ENCODE peak calls at places on chromosomes 2 and 18, in six cellular contexts. X, N, M, E, U and R are unnamed samples.

GRCh38 chr2:199057936-199058335 is 399.8 kb downstream of the SATB2 start:
- DNase-seq in X (peak; percentile 64), U (no peak), E (no peak), M (no peak), N (no peak), R (no peak)

GRCh38 chr18:55856191-55856590 is 268.2 kb upstream of the TCF4 start:
- DNase-seq in U (no peak), M (peak; percentile 73), X (peak; percentile 100), N (no peak), E (no peak), R (peak; percentile 61)

GRCh38 chr2:35220471-35220870 is 1135.1 kb upstream of the CRIM1 start:
- DNase-seq in E (no peak), X (peak; percentile 20), N (no peak), M (no peak), U (no peak), R (no peak)

GRCh38 chr18:36481201-36481657 is 183.7 kb downstream of the FHOD3 start:
- DNase-seq in E (no peak), U (no peak), X (no peak), M (peak; percentile 87), N (no peak), R (no peak)

GRCh38 chr2:205701509-205701908 is 19.2 kb downstream of the NRP2 start:
- DNase-seq in N (no peak), X (peak; percentile 77), U (no peak), M (peak; percentile 39), E (no peak), R (peak; percentile 40)

GRCh38 chr2:112121682-112122254 is 16.4 kb upstream of the FBLN7 start:
- DNase-seq in X (peak; percentile 48), N (no peak), E (peak; percentile 11), U (peak; percentile 55), M (peak; percentile 80), R (peak; percentile 70)

GRCh38 chr2:132448771-132449170 is 32.2 kb downstream of the GPR39 start:
- DNase-seq in X (peak; percentile 27), U (no peak), E (no peak), M (peak; percentile 72), N (no peak), R (peak; percentile 56)

GRCh38 chr18:45349447-45349846 is 265.8 kb upstream of the SLC14A2 start:
- DNase-seq in U (no peak), N (no peak), X (no peak), M (no peak), E (no peak), R (no peak)

GRCh38 chr18:13289501-13290205 is 71.1 kb downstream of the LDLRAD4 start:
- DNase-seq in M (no peak), X (peak; percentile 31), E (no peak), N (no peak), U (no peak), R (peak; percentile 11)

GRCh38 chr2:95051636-95052035 is 26.1 kb downstream of the MAL start:
- DNase-seq in N (no peak), M (no peak), X (no peak), E (no peak), U (no peak), R (no peak)

GRCh38 chr2:236665572-236666118 is 96.0 kb downstream of the ACKR3 start:
- DNase-seq in M (no peak), X (peak; percentile 61), E (no peak), N (no peak), U (no peak), R (no peak)

GRCh38 chr18:36078751-36079529 is 11.6 kb upstream of the RPRD1A start:
- DNase-seq in U (no peak), X (peak; percentile 67), N (no peak), E (no peak), M (peak; percentile 86), R (peak; percentile 65)

GRCh38 chr2:196558506-196558905 is 81.0 kb upstream of the CCDC150 start:
- DNase-seq in U (no peak), M (no peak), X (no peak), E (no peak), N (no peak), R (no peak)

GRCh38 chr2:43040084-43040854 is 186.1 kb downstream of the ZFP36L2 start:
- DNase-seq in E (no peak), N (peak; percentile 16), X (no peak), U (no peak), M (no peak), R (no peak)

GRCh38 chr2:46336560-46336959 is 39.4 kb downstream of the EPAS1 start:
- DNase-seq in M (peak; percentile 47), N (no peak), U (no peak), X (peak; percentile 42), E (no peak), R (peak; percentile 87)

GRCh38 chr2:74945783-74946165 is 12.7 kb upstream of the POLE4 start:
- DNase-seq in X (peak; percentile 60), E (no peak), U (no peak), M (peak; percentile 83), N (no peak), R (no peak)

GRCh38 chr2:109450574-109451265 is 163.0 kb downstream of the SEPTIN10 start:
- DNase-seq in E (no peak), U (no peak), N (no peak), M (no peak), X (no peak), R (peak; percentile 13)

GRCh38 chr18:36249392-36249791 is 48.1 kb upstream of the FHOD3 start:
- DNase-seq in E (no peak), N (no peak), U (no peak), M (no peak), X (no peak), R (no peak)

GRCh38 chr2:24613154-24613814 is 122.2 kb downstream of the NCOA1 start:
- DNase-seq in X (peak; percentile 54), E (no peak), M (peak; percentile 79), U (peak; percentile 32), N (no peak), R (peak; percentile 72)

GRCh38 chr2:70546376-70546775 is 7.2 kb downstream of the TGFA start:
- DNase-seq in U (no peak), E (no peak), N (no peak), M (no peak), X (peak; percentile 46), R (no peak)

GRCh38 chr18:7174359-7175107 is 56.4 kb upstream of the LRRC30 start:
- DNase-seq in U (no peak), X (no peak), M (peak; percentile 48), N (no peak), E (no peak), R (peak; percentile 27)

GRCh38 chr2:164710252-164710633 is 89.0 kb upstream of the GRB14 start:
- DNase-seq in E (no peak), N (no peak), X (peak; percentile 9), M (peak; percentile 58), U (no peak), R (peak; percentile 49)

GRCh38 chr2:112583497-112584133 is 794 bp upstream of the CHCHD5 start:
- DNase-seq in M (peak; percentile 26), N (no peak), U (peak; percentile 32), X (peak; percentile 64), E (no peak), R (peak; percentile 44)

GRCh38 chr18:59488899-59489298 is 129.8 kb upstream of the LMAN1 start:
- DNase-seq in E (no peak), M (no peak), U (peak; percentile 3), X (no peak), N (no peak), R (no peak)

GRCh38 chr18:24492445-24492844 is 32.0 kb downstream of the HRH4 start:
- DNase-seq in M (no peak), E (no peak), U (peak; percentile 38), N (peak; percentile 28), X (no peak), R (no peak)